ENCODE peak calls at places on chromosomes 3 and 15, in five cellular contexts. U is hepatocyte, I is MM.1S, S is PC-3, W is Karpas-422. X is an unnamed sample.

GRCh38 chr3:139260041-139260486 is 83.8 kb upstream of the MRPS22 start:
- DNase-seq in U (no peak), I (no peak), S (no peak), W (no peak), X (no peak)

GRCh38 chr3:187919018-187919417 is 173.8 kb upstream of the BCL6 start:
- DNase-seq in U (no peak), I (no peak), S (no peak), W (peak; percentile 98), X (no peak)

GRCh38 chr3:172179680-172180399 is 140.5 kb downstream of the FNDC3B start:
- DNase-seq in U (peak; percentile 54), I (peak; percentile 89), S (no peak), W (no peak), X (no peak)

GRCh38 chr3:111283165-111283564 is 211.5 kb downstream of the NECTIN3 start:
- DNase-seq in U (no peak), I (no peak), S (no peak), W (no peak), X (no peak)

GRCh38 chr3:148229107-148229506 is 468.6 kb upstream of the AGTR1 start:
- DNase-seq in U (no peak), I (peak; percentile 55), S (no peak), W (no peak), X (no peak)

GRCh38 chr3:53252105-53252946 is 3.5 kb downstream of the TKT start:
- DNase-seq in U (no peak), I (no peak), S (no peak), W (peak; percentile 62), X (no peak)

GRCh38 chr3:164748626-164749025 is 329.7 kb downstream of the SI start:
- DNase-seq in U (no peak), I (no peak), S (peak; percentile 3), W (no peak), X (no peak)

GRCh38 chr3:84965141-84965540 is 6.4 kb downstream of the CADM2 start:
- DNase-seq in U (no peak), I (peak; percentile 31), S (peak; percentile 47), W (peak; percentile 48), X (no peak)

GRCh38 chr3:136787226-136787793 is 31.6 kb upstream of the SLC35G2 start:
- DNase-seq in U (no peak), I (peak; percentile 89), S (no peak), W (no peak), X (no peak)

GRCh38 chr3:13072239-13073041 is 789 bp downstream of the IQSEC1 start:
- DNase-seq in U (no peak), I (peak; percentile 85), S (no peak), W (peak; percentile 89), X (no peak)

GRCh38 chr3:167886690-167887089 is 151.2 kb downstream of the SERPINI1 start:
- DNase-seq in U (no peak), I (no peak), S (peak; percentile 58), W (no peak), X (no peak)

GRCh38 chr15:53739651-53740050 is 19.8 kb downstream of the WDR72 start:
- DNase-seq in U (peak; percentile 8), I (no peak), S (no peak), W (no peak), X (no peak)

GRCh38 chr3:13950042-13950441 is 70.2 kb upstream of the WNT7A start:
- DNase-seq in U (no peak), I (no peak), S (no peak), W (no peak), X (no peak)

GRCh38 chr3:31680072-31680870 is 147.5 kb downstream of the STT3B start:
- DNase-seq in U (peak; percentile 34), I (no peak), S (no peak), W (no peak), X (no peak)

GRCh38 chr15:98900382-98900781 is 107.2 kb downstream of the PGPEP1L start:
- DNase-seq in U (no peak), I (no peak), S (no peak), W (no peak), X (no peak)

GRCh38 chr15:48242015-48242414 is 35.9 kb downstream of the SLC12A1 start:
- DNase-seq in U (no peak), I (no peak), S (no peak), W (no peak), X (no peak)

GRCh38 chr15:88699861-88700260 is 61.0 kb downstream of the ISG20 start:
- DNase-seq in U (no peak), I (no peak), S (no peak), W (no peak), X (no peak)

GRCh38 chr3:150335631-150336030 is 72.5 kb upstream of the TSC22D2 start:
- DNase-seq in U (no peak), I (no peak), S (no peak), W (no peak), X (no peak)

GRCh38 chr3:150334974-150335373 is 73.1 kb upstream of the TSC22D2 start:
- DNase-seq in U (no peak), I (no peak), S (no peak), W (no peak), X (no peak)

GRCh38 chr3:150330872-150331271 is 77.2 kb upstream of the TSC22D2 start:
- DNase-seq in U (peak; percentile 29), I (no peak), S (no peak), W (no peak), X (no peak)

GRCh38 chr3:150331978-150332568 is 76.0 kb upstream of the TSC22D2 start:
- DNase-seq in U (no peak), I (no peak), S (no peak), W (no peak), X (no peak)

DNA sequence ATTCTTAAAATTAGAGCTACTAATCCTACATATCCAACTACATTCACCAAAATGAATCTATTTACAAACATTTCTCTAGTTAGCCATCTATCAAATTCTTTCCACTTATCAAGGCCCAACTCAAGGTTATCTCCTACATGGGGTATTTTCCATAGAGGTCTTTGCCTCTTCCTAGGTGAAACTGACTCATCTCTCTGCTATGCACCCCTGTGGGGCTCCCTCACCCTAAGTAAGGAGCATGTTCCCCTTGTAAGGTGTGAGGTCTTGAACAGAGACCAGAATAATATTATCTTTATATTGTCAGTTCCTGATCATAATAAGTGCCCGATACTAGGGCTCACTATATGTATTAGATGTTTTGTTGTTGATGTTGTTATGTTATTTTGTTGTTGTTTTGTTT is 74.6 kb upstream of the TSC22D2 start:
- DNase-seq in U (no peak), I (no peak), S (no peak), W (no peak), X (no peak)
- H3K9me2 ChIP-seq in U (no peaks in the 10 kb centered on the region), I (no peaks in the 10 kb centered on the region), S (no peaks in the 10 kb centered on the region), W (no peaks in the 10 kb centered on the region), X (no peaks in the 10 kb centered on the region)

GRCh38 chr15:66186049-66186825 is 67.3 kb downstream of the MEGF11 start:
- DNase-seq in U (no peak), I (no peak), S (no peak), W (no peak), X (no peak)
- H2AFZ ChIP-seq in U (no peak overlapping the region), I (no peak overlapping the region), S (no peak overlapping the region), W (no peak overlapping the region), X (no peak overlapping the region)

GRCh38 chr15:91525746-91526145 is 327.8 kb upstream of the SLCO3A1 start:
- DNase-seq in U (no peak), I (no peak), S (no peak), W (no peak), X (no peak)
- H3K9me2 ChIP-seq in U (no peaks in the 10 kb centered on the region), I (no peaks in the 10 kb centered on the region), S (no peaks in the 10 kb centered on the region), W (no peaks in the 10 kb centered on the region), X (no peaks in the 10 kb centered on the region)

GRCh38 chr15:34640661-34641060 is 57.2 kb upstream of the GOLGA8B start:
- DNase-seq in U (no peak), I (no peak), S (no peak), W (no peak), X (no peak)
- H2AFZ ChIP-seq in U (no peak overlapping the region), I (no peak overlapping the region), S (no peak overlapping the region), W (no peak overlapping the region), X (no peak overlapping the region)

DNA sequence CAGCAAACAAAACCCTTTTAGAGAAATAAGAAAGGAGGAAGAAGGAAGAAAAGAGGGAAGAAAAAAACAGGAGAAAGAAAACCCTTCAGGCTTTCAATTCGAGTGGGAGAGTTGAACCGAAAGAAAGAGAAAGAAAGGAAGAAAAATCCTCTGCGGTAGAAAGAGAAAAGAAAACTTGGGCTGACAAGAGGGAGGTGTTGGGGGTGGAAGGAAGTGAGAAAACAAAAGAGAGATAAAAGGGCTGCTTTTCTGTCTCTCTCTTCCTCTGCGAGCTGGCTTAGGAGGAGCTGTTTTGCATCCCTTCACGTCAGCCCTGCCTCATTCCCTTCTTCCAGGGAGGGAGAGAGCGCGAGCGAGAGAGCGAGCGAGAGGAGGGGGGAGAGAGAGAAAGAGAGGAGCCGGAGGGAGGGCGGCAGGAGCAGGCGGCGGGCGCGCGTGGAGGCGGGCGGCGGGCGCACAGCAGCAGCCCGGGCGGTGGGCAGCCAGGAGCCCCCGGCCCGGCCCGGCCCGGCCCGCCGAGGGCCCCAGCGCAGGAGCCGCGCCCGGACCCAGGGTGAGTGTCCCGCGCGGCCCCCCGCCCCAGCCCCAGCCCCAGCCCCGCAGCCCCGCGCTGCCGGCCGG is at the start of gene ZNF710:
- DNase-seq in U (peak; percentile 84), I (peak; percentile 27), S (peak; percentile 48), W (peak; percentile 85), X (no peak)
- H3K9me2 ChIP-seq in U (no peaks in the 10 kb centered on the region), I (no peaks in the 10 kb centered on the region), S (no peaks in the 10 kb centered on the region), W (no peaks in the 10 kb centered on the region), X (no peaks in the 10 kb centered on the region)

DNA sequence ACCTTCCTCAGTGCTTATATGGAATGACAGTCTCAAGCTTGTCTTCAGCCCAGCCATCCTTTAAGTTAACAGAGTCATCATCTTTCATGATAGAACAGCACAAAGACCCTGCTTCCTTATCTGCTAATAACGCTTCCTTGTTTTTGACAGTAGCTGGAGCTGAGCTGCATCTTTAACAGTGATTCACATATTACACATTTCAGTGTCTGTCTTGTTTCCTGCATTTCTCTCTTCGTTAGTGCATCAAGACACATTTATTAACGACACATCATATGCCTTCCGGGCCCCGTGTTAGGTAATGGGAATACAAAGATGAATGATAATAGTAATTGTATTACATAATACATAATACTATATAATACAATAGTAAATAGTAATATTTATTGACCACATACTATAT is 30.2 kb upstream of the GREM1 start:
- DNase-seq in U (no peak), I (no peak), S (peak; percentile 68), W (no peak), X (no peak)
- H2AFZ ChIP-seq in U (no peak overlapping the region), I (no peak overlapping the region), S (no peak overlapping the region), W (no peak overlapping the region), X (no peak overlapping the region)

DNA sequence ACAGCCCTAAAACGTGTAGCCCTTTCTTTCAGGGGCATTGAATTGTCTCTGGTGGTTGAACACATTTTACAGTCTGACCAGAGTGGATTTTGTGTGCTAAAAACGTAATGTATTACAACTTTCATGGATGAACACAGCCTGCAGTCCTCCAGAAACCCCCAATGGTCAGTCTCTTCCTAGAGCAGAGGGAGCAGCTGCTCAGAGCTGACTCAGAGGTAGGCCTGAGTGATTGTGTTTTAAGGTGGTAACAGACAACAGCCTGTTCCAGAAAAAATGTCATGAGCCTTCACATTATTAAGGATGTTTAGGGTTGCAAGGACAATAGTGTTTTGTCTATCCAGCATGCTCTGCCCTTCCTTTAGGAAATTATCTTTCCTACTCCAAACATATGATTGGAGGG is 34.5 kb upstream of the CTNNB1 start:
- DNase-seq in U (no peak), I (no peak), S (no peak), W (no peak), X (no peak)
- H3K9me2 ChIP-seq in U (no peaks in the 10 kb centered on the region), I (no peaks in the 10 kb centered on the region), S (no peaks in the 10 kb centered on the region), W (no peaks in the 10 kb centered on the region), X (no peaks in the 10 kb centered on the region)

X was measured in HCT116.